ENCODE peak calls at places on chromosomes 4 and X, in nine cellular contexts. D, T, P, S, E, Z, Q, B and U are unnamed samples.
A peak's percentile ranks its signal among the peaks of the same experiment; 100 is the strongest.

GRCh38 chr4:149706942-149707341 is 108.7 kb downstream of the IQCM start:
- DNase-seq in P (peak; percentile 82), T (no peak), S (peak; percentile 51), D (no peak), Q (no peak), B (no peak), Z (no peak), E (no peak), U (no peak)

GRCh38 chr4:148092316-148093014 is 349.7 kb downstream of the NR3C2 start:
- DNase-seq in B (no peak), Q (no peak), P (peak; percentile 25), T (no peak), S (peak; percentile 27), Z (no peak), E (no peak), D (no peak), U (no peak)

GRCh38 chrX:154730271-154730883 is 20.5 kb downstream of the GAB3 start:
- DNase-seq in S (peak; percentile 89), B (peak; percentile 66), D (no peak), T (no peak), Z (peak; percentile 55), E (peak; percentile 88), P (peak; percentile 81), Q (no peak), U (no peak)

GRCh38 chrX:14027511-14028019 is 2.1 kb downstream of the GEMIN8 start:
- DNase-seq in Q (no peak), T (no peak), B (no peak), D (no peak), P (peak; percentile 88), S (peak; percentile 57), E (peak; percentile 38), Z (no peak), U (no peak)

GRCh38 chr4:13920901-13921300 is 293.4 kb upstream of the BOD1L1 start:
- DNase-seq in Q (no peak), P (peak; percentile 100), S (peak; percentile 100), D (peak; percentile 42), E (peak; percentile 99), Z (no peak), T (no peak), B (no peak), U (no peak)

GRCh38 chrX:151871244-151871643 is 41.4 kb upstream of the MAGEA4 start:
- DNase-seq in P (peak; percentile 94), S (peak; percentile 90), D (no peak), B (no peak), Q (no peak), T (no peak), E (peak; percentile 89), Z (no peak), U (no peak)

GRCh38 chr4:38565271-38566199 is 98.5 kb upstream of the KLF3 start:
- DNase-seq in T (no peak), P (peak; percentile 84), S (peak; percentile 66), Z (peak; percentile 74), D (peak; percentile 38), E (peak; percentile 58), B (peak; percentile 64), Q (no peak), U (no peak)

GRCh38 chr4:1385373-1386340 is 20.6 kb downstream of the NKX1-1 start:
- DNase-seq in T (no peak), D (no peak), E (no peak), B (peak; percentile 50), Z (no peak), P (no peak), S (no peak), Q (no peak), U (no peak)

GRCh38 chr4:126766266-126766665 is 866.5 kb upstream of the INTU start:
- DNase-seq in S (no peak), B (peak; percentile 62), Q (no peak), T (no peak), Z (no peak), E (peak; percentile 52), D (no peak), P (no peak), U (no peak)

GRCh38 chrX:19705196-19705769 is 182.1 kb downstream of the SH3KBP1 start:
- DNase-seq in E (no peak), P (peak; percentile 46), Q (no peak), S (peak; percentile 67), D (no peak), Z (no peak), T (no peak), B (no peak), U (no peak)

GRCh38 chr4:38610844-38611550 is 53.0 kb upstream of the KLF3 start:
- DNase-seq in E (no peak), Q (no peak), D (no peak), P (no peak), S (no peak), Z (no peak), B (no peak), T (no peak), U (no peak)

GRCh38 chrX:68895339-68896250 is 66.8 kb downstream of the EFNB1 start:
- DNase-seq in Z (peak; percentile 73), S (peak; percentile 2), P (peak; percentile 74), D (peak; percentile 22), B (peak; percentile 76), Q (no peak), T (peak; percentile 53), E (peak; percentile 66), U (no peak)

GRCh38 chrX:151178746-151179145 is 2.4 kb downstream of the GPR50 start:
- DNase-seq in T (no peak), Z (no peak), P (no peak), Q (no peak), S (no peak), D (no peak), E (no peak), B (no peak), U (no peak)

GRCh38 chr4:54227261-54228063 is 1.6 kb upstream of the PDGFRA start:
- DNase-seq in E (peak; percentile 79), Q (no peak), S (peak; percentile 78), B (peak; percentile 62), T (no peak), P (peak; percentile 75), D (no peak), Z (no peak), U (no peak)

GRCh38 chr4:170849969-170850368 is 760.2 kb upstream of the AADAT start:
- DNase-seq in T (no peak), P (no peak), Z (no peak), E (no peak), Q (no peak), B (no peak), D (no peak), S (no peak), U (no peak)

GRCh38 chr4:139099366-139099982 is 77.5 kb downstream of the ELF2 start:
- DNase-seq in B (peak; percentile 75), S (peak; percentile 81), E (peak; percentile 89), P (peak; percentile 72), Q (no peak), T (peak; percentile 31), Z (peak; percentile 80), D (peak; percentile 51), U (peak; percentile 68)

GRCh38 chr4:73998040-73999011 is at the start of gene CXCL5:
- DNase-seq in Z (no peak), E (peak; percentile 91), B (peak; percentile 60), T (peak; percentile 13), Q (no peak), P (peak; percentile 53), D (no peak), S (peak; percentile 37), U (no peak)

GRCh38 chr4:83240379-83240875 is 44.2 kb downstream of the COQ2 start:
- DNase-seq in Z (no peak), D (no peak), Q (no peak), P (no peak), T (no peak), S (peak; percentile 68), B (no peak), E (no peak), U (no peak)

GRCh38 chrX:18354369-18355329 is at the start of gene SCML2:
- DNase-seq in S (peak; percentile 32), E (peak; percentile 38), D (no peak), B (no peak), P (peak; percentile 23), Q (peak; percentile 2), T (peak; percentile 14), Z (no peak), U (no peak)

GRCh38 chrX:101931104-101931493 is 728 bp downstream of the ZMAT1 start:
- DNase-seq in Z (no peak), T (peak; percentile 13), Q (no peak), E (no peak), D (no peak), S (no peak), B (no peak), P (no peak), U (no peak)

GRCh38 chr4:168942985-168943384 is 67.1 kb downstream of the CBR4 start:
- DNase-seq in Z (no peak), S (no peak), Q (no peak), D (no peak), T (no peak), P (no peak), E (no peak), B (no peak), U (no peak)

GRCh38 chrX:65596270-65596669 is 61.7 kb upstream of the LAS1L start:
- DNase-seq in T (no peak), Z (no peak), D (no peak), E (peak; percentile 41), P (peak; percentile 66), S (peak; percentile 64), Q (no peak), B (no peak), U (peak; percentile 48)

GRCh38 chr4:85151349-85151748 is 184.9 kb upstream of the WDFY3 start:
- DNase-seq in S (no peak), Q (no peak), E (no peak), Z (no peak), D (no peak), T (no peak), P (no peak), B (no peak), U (no peak)

GRCh38 chr4:177759714-177760113 is 317.5 kb upstream of the AGA start:
- DNase-seq in E (no peak), D (no peak), P (no peak), Q (no peak), Z (no peak), T (no peak), B (no peak), S (no peak), U (no peak)

GRCh38 chrX:125628435-125628834 is 308.8 kb downstream of the TEX13C start:
- DNase-seq in E (no peak), Q (no peak), T (no peak), S (no peak), P (no peak), Z (no peak), D (no peak), B (no peak), U (no peak)

GRCh38 chr4:1300466-1301455 is 11.1 kb downstream of the MAEA start:
- DNase-seq in S (peak; percentile 46), T (peak; percentile 32), B (no peak), Q (peak; percentile 12), Z (no peak), D (peak; percentile 60), P (peak; percentile 61), E (peak; percentile 77), U (peak; percentile 33)

GRCh38 chr4:143358923-143359694 is 22.4 kb downstream of the GAB1 start:
- DNase-seq in T (no peak), B (no peak), Z (peak; percentile 65), E (peak; percentile 75), S (peak; percentile 34), P (peak; percentile 69), D (peak; percentile 64), Q (no peak), U (peak; percentile 45)

GRCh38 chr4:95095352-95095974 is 337.7 kb downstream of the BMPR1B start:
- DNase-seq in Z (no peak), P (peak; percentile 50), E (peak; percentile 62), T (no peak), D (no peak), Q (no peak), B (no peak), S (peak; percentile 66), U (no peak)

GRCh38 chr4:141328550-141329173 is 108.0 kb downstream of the ZNF330 start:
- DNase-seq in E (no peak), D (no peak), Z (no peak), P (no peak), S (no peak), Q (no peak), T (no peak), B (no peak), U (no peak)

GRCh38 chr4:2937146-2937857 is 25.9 kb downstream of the NOP14 start:
- DNase-seq in T (no peak), S (no peak), E (no peak), Z (peak; percentile 88), Q (no peak), P (peak; percentile 79), B (peak; percentile 51), D (no peak), U (no peak)

GRCh38 chrX:10117301-10117700 is 39.5 kb upstream of the CLCN4 start:
- DNase-seq in D (no peak), Q (no peak), Z (no peak), T (no peak), S (no peak), B (no peak), E (no peak), P (no peak), U (no peak)